ENCODE peak calls at places on chromosomes 16 and 17, in nine cellular contexts. B is AG04450; E is spleen; U is IMR-90; F is heart left ventricle; S is psoas muscle; Y is CD8-positive, alpha-beta T cell; P is adrenal gland; N is uterus. G is an unnamed sample.

GRCh38 chr16:48540222-48540900 is 69.6 kb downstream of the N4BP1 start:
- DNase-seq in B (no peak), E (no peak), U (no peak), F (no peak), S (no peak), Y (peak; percentile 46), P (no peak), N (no peak), G (no peak)

GRCh38 chr17:82236142-82236971 is 7.5 kb downstream of the SLC16A3 start:
- DNase-seq in B (no peak), E (peak; percentile 90), U (peak; percentile 47), F (peak; percentile 81), S (peak; percentile 81), Y (peak; percentile 81), P (peak; percentile 70), N (peak; percentile 69), G (peak; percentile 36)

GRCh38 chr16:68328860-68329370 is 18.1 kb downstream of the PRMT7 start:
- DNase-seq in B (no peak), E (no peak), U (no peak), F (no peak), S (no peak), Y (no peak), P (no peak), N (no peak), G (no peak)

GRCh38 chr16:56417138-56417537 is 8.2 kb downstream of the AMFR start:
- DNase-seq in B (no peak), E (no peak), U (no peak), F (no peak), S (no peak), Y (no peak), P (no peak), N (no peak), G (no peak)

GRCh38 chr16:66480265-66481080 is 53.4 kb downstream of the BEAN1 start:
- DNase-seq in B (no peak), E (peak; percentile 78), U (no peak), F (no peak), S (no peak), Y (peak; percentile 36), P (no peak), N (no peak), G (no peak)

GRCh38 chr16:15961060-15961511 is 11.7 kb downstream of the ABCC1 start:
- DNase-seq in B (no peak), E (no peak), U (peak; percentile 68), F (no peak), S (no peak), Y (peak; percentile 71), P (no peak), N (no peak), G (peak; percentile 59)

GRCh38 chr17:78072961-78073360 is 55.6 kb downstream of the TMC6 start:
- DNase-seq in B (no peak), E (no peak), U (no peak), F (no peak), S (no peak), Y (no peak), P (no peak), N (no peak), G (no peak)

GRCh38 chr17:72370819-72371218 is 250.0 kb downstream of the SOX9 start:
- DNase-seq in B (peak; percentile 64), E (no peak), U (peak; percentile 88), F (no peak), S (no peak), Y (no peak), P (no peak), N (no peak), G (no peak)

GRCh38 chr16:54363760-54364159 is 77.2 kb upstream of the IRX3 start:
- DNase-seq in B (no peak), E (no peak), U (no peak), F (no peak), S (no peak), Y (no peak), P (no peak), N (no peak), G (no peak)

GRCh38 chr16:6932871-6933390 is 399.7 kb upstream of the RBFOX1 start:
- DNase-seq in B (no peak), E (no peak), U (no peak), F (no peak), S (no peak), Y (no peak), P (no peak), N (no peak), G (no peak)

GRCh38 chr17:81868674-81869220 is 2.4 kb downstream of the ARHGDIA start:
- DNase-seq in B (peak; percentile 64), E (peak; percentile 83), U (peak; percentile 88), F (no peak), S (peak; percentile 69), Y (no peak), P (peak; percentile 66), N (peak; percentile 83), G (no peak)

GRCh38 chr17:45394913-45395568 is 37.6 kb downstream of the ARHGAP27 start:
- DNase-seq in B (peak; percentile 81), E (peak; percentile 83), U (peak; percentile 90), F (peak; percentile 83), S (peak; percentile 67), Y (peak; percentile 65), P (peak; percentile 71), N (peak; percentile 62), G (no peak)

GRCh38 chr16:692356-693108 is 2.3 kb upstream of the WDR24 start:
- DNase-seq in B (no peak), E (no peak), U (no peak), F (no peak), S (no peak), Y (no peak), P (no peak), N (no peak), G (no peak)

GRCh38 chr16:694187-694862 is 4.1 kb upstream of the WDR24 start:
- DNase-seq in B (no peak), E (no peak), U (no peak), F (no peak), S (no peak), Y (no peak), P (no peak), N (no peak), G (no peak)

GRCh38 chr16:694863-695354 is 4.7 kb upstream of the WDR24 start:
- DNase-seq in B (no peak), E (no peak), U (no peak), F (no peak), S (no peak), Y (no peak), P (no peak), N (no peak), G (no peak)

GRCh38 chr16:693364-693763 is 3.2 kb upstream of the WDR24 start:
- DNase-seq in B (no peak), E (no peak), U (no peak), F (no peak), S (no peak), Y (no peak), P (no peak), N (no peak), G (no peak)

DNA sequence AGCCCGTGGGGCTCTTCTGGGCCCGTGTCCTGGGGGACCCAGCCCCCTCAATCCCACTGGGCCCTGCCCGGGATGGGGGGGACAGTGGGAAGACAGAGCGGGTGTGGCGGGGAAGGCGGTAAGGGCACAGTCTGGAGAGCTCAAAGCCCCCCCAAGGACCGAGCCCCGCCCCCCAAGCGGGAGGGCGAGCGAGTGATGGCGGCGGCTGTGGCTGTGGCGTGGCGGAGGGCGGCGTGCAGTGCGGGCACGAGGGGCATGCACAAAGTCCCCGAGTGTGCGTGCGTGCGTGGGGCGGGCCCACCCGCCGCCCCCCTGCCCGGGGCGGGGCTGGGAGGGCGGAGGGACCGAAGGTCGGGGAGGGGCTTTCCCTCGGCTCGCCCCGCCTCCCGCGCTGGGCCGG is 3.6 kb upstream of the WDR24 start:
- DNase-seq in B (no peak), E (no peak), U (no peak), F (no peak), S (no peak), Y (peak; percentile 68), P (no peak), N (no peak), G (no peak)
- H3K4me3 ChIP-seq in B (no peak overlapping the region), E (no peak overlapping the region), U (no peak overlapping the region), F (no peak overlapping the region), S (no peak overlapping the region), Y (no peak overlapping the region), P (no peak overlapping the region), N (no peak overlapping the region), G (no peak overlapping the region)

DNA sequence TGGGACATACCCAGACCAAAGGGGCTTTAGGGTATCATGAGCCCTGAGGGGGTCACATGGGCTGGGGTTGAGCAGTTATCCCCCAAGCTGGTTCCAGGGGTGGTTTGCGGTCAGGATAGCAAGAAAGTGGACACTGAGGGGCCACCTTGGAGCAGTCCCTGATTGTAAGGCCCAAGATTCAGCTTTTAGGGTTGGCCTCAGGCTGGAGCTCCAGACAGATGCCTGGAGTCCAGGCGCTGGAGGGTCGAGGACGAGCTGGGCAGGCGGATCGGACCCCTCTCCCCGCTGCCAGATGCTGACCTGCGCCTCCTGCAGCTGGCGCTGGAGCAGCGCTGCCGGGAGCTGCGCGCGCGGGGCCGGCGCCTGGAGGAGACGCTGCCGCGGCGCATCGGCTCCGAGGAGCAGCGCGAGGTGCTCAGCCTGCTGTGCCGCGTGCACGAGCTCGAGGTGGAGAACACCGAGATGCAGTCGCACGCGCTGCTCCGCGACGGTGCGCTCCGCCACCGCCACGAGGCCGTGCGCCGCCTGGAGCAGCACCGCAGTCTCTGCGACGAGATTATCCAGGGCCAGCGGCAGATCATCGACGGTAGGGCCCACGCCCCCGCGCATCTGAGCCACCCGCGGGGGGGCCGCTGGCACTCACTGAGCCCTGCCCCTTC is 10.0 kb downstream of the BTBD17 start:
- DNase-seq in B (no peak), E (no peak), U (no peak), F (no peak), S (no peak), Y (no peak), P (no peak), N (no peak), G (no peak)
- TF ChIP-seq CTCF in B (no peak), E (no peak), U (no peak), F (no peak), S (no peak), Y (no peak), P (no peak), N (no peak), G (no peak)

GRCh38 chr16:1012722-1013592 is 31.4 kb downstream of the SOX8 start:
- DNase-seq in B (no peak), E (no peak), U (no peak), F (no peak), S (no peak), Y (no peak), P (no peak), N (no peak), G (no peak)
- H3K27me3 ChIP-seq in B (peaks cover 33% of the 10 kb centered on the region), E (peaks cover 8% of the 10 kb centered on the region), U (peaks cover 46% of the 10 kb centered on the region), F (no peaks in the 10 kb centered on the region), S (no peaks in the 10 kb centered on the region), Y (no peaks in the 10 kb centered on the region), P (peaks cover 8% of the 10 kb centered on the region), N (no peaks in the 10 kb centered on the region), G (no peaks in the 10 kb centered on the region)

DNA sequence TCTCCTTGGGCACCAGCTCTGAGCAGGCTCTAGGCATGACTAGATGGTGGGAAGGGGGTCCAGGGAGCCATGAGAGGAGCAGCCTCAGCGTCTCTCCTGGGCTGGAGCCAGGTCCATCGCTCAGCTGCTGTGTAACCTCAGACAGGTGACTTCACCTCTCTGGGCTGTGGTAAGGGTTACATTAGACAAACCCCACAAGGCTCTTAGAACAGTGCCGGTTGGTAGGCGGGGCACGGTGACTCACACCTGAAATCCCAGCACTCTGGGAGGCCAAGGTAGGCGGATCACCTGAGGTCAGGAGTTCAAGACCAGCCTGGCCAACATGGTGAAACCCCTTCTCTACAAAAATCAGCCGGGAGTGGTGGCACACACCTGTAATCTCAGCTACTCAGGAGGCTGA is 18.1 kb upstream of the NPTX1 start:
- DNase-seq in B (no peak), E (no peak), U (no peak), F (no peak), S (no peak), Y (no peak), P (no peak), N (no peak), G (no peak)
- H3K4me3 ChIP-seq in B (no peak overlapping the region), E (no peak overlapping the region), U (no peak overlapping the region), F (no peak overlapping the region), S (no peak overlapping the region), Y (no peak overlapping the region), P (no peak overlapping the region), N (no peak overlapping the region), G (no peak overlapping the region)

GRCh38 chr17:979539-980405 is at the start of gene NXN:
- DNase-seq in B (no peak), E (peak; percentile 97), U (peak; percentile 65), F (peak; percentile 96), S (peak; percentile 87), Y (peak; percentile 96), P (peak; percentile 83), N (peak; percentile 83), G (peak; percentile 73)
- TF ChIP-seq CTCF in B (peak; percentile 25), E (no peak), U (peak; percentile 37), F (peak; percentile 56), S (peak; percentile 33), Y (no peak), P (no peak), N (peak; percentile 40), G (no peak)

G was measured in GM06990.